ENCODE peak calls at places on chromosomes 12 and 14, in five cellular contexts. R is brain microvascular endothelial cell; Z is ovary; D is fibroblast of lung; U is CD4-positive, alpha-beta memory T cell. V is an unnamed sample.

GRCh38 chr14:24437020-24437735 is 5.4 kb downstream of the SDR39U1 start:
- DNase-seq in R (no peak), Z (peak; percentile 42), D (no peak), U (no peak), V (no peak)

GRCh38 chr14:105141026-105141425 is 27.6 kb downstream of the JAG2 start:
- DNase-seq in R (no peak), Z (no peak), D (no peak), U (no peak), V (no peak)

GRCh38 chr14:99538733-99539132 is 57.5 kb downstream of the CCNK start:
- DNase-seq in R (no peak), Z (no peak), D (no peak), U (no peak), V (no peak)

GRCh38 chr14:22281322-22281977 is 307.6 kb downstream of the DAD1 start:
- DNase-seq in R (no peak), Z (no peak), D (no peak), U (no peak), V (no peak)

GRCh38 chr14:31194095-31194494 is 13.5 kb downstream of the HECTD1 start:
- DNase-seq in R (no peak), Z (no peak), D (peak; percentile 40), U (no peak), V (no peak)

GRCh38 chr14:100533647-100534485 is 53.4 kb downstream of the BEGAIN start:
- DNase-seq in R (no peak), Z (peak; percentile 27), D (peak; percentile 51), U (no peak), V (peak; percentile 19)

GRCh38 chr12:112349440-112349839 is 32.8 kb downstream of the HECTD4 start:
- DNase-seq in R (no peak), Z (no peak), D (no peak), U (no peak), V (no peak)

GRCh38 chr12:106084048-106084671 is 54.6 kb downstream of the NUAK1 start:
- DNase-seq in R (peak; percentile 91), Z (no peak), D (peak; percentile 98), U (no peak), V (no peak)

GRCh38 chr12:123365141-123365917 is 682 bp upstream of the SBNO1 start:
- DNase-seq in R (peak; percentile 96), Z (peak; percentile 98), D (peak; percentile 97), U (peak; percentile 99), V (peak; percentile 97)

GRCh38 chr14:55122441-55122986 is 6.5 kb upstream of the LGALS3 start:
- DNase-seq in R (peak; percentile 29), Z (peak; percentile 56), D (peak; percentile 36), U (no peak), V (no peak)

GRCh38 chr14:59067135-59067894 is 121.2 kb upstream of the DAAM1 start:
- DNase-seq in R (peak; percentile 6), Z (no peak), D (peak; percentile 10), U (no peak), V (no peak)

GRCh38 chr14:87745507-87746118 is 247.4 kb downstream of the GALC start:
- DNase-seq in R (peak; percentile 0), Z (no peak), D (peak; percentile 31), U (no peak), V (no peak)

GRCh38 chr14:100304825-100305445 is 1.3 kb downstream of the SLC25A29 start:
- DNase-seq in R (no peak), Z (peak; percentile 68), D (peak; percentile 49), U (no peak), V (no peak)

GRCh38 chr12:113955109-113955970 is 10.8 kb downstream of the RBM19 start:
- DNase-seq in R (peak; percentile 16), Z (no peak), D (peak; percentile 1), U (no peak), V (no peak)

GRCh38 chr12:55929306-55929791 is 1.6 kb upstream of the DGKA start:
- DNase-seq in R (no peak), Z (no peak), D (no peak), U (peak; percentile 94), V (no peak)

DNA sequence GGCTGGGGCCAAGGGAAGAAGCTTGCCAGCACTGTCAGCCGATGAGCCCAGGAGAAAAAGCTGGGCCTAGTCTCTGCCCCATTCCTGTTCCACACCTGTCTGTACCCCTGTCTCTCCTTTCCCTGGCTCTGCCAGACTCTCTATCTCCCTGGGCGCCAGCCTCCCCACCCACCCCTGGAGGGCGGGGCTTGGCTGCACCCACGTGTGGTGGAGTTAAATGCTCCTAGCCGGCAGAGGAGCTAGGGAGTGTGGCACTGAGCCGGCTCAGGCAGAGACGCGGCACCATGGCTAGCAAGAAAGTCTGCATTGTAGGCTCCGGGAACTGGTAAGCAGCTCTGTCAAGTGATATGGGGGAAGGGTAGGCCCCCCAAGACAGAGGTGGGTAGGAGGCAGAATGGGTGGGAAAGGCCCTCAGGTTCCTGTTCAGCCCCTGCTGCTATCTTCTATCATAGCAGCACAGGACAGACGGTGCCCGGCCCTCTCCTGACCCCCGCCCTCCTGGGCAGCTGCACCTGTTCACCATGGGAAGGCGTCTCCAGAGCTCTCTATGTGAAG is at the start of gene GPD1:
- DNase-seq in R (no peak), Z (peak; percentile 74), D (peak; percentile 53), U (no peak), V (peak; percentile 78)
- H3K27ac ChIP-seq in R (no peak within 1 kb of the TSS), Z (peak within 1 kb of the TSS; percentile 27), D (no peak within 1 kb of the TSS), U (no peak within 1 kb of the TSS), V (peak within 1 kb of the TSS; percentile 90)

DNA sequence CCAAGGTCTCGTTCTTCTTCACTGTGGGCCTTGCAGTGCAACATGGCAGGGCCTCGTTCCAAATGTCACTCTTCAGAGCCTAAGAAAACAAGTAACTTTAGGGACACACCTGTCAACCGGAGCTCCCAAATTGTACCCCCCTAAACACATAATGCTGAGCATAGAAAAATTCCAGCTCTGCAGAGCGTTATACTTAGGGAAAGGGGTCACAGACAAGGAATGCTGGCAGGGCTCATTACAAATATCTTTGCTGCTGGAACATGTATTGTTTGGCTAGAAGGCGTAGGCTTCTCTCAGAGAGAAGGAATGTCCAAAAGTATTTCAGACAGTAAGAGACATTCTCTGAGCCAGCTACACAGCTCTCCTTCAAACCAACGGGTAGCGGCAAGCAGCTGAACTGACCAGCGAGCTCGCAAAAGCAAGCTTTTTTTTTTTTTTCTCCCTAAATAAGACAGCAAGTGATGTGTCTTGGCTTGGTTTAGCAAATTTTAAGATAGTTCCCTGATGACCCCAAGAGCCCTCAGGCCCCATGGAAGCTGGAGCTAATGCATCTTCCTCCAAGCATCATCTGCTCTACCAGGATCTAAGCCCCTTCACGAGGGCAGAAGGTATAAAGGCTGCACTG is 24.5 kb downstream of the SSH1 start:
- DNase-seq in R (peak; percentile 86), Z (no peak), D (peak; percentile 98), U (no peak), V (no peak)
- H3K4me3 ChIP-seq in R (no peak overlapping the region), Z (no peak overlapping the region), D (peak overlapping the region; percentile 37), U (no peak overlapping the region), V (no peak overlapping the region)

GRCh38 chr14:102316746-102317563 is 2.6 kb upstream of the ZNF839 start:
- DNase-seq in R (peak; percentile 88), Z (peak; percentile 93), D (peak; percentile 89), U (peak; percentile 95), V (peak; percentile 97)

GRCh38 chr14:102318781-102319276 is 717 bp upstream of the ZNF839 start:
- DNase-seq in R (no peak), Z (peak; percentile 51), D (no peak), U (no peak), V (no peak)

GRCh38 chr14:102316048-102316745 is 3.3 kb upstream of the ZNF839 start:
- DNase-seq in R (peak; percentile 78), Z (peak; percentile 58), D (peak; percentile 81), U (no peak), V (no peak)

GRCh38 chr14:102317564-102318248 is 1.8 kb upstream of the ZNF839 start:
- DNase-seq in R (no peak), Z (no peak), D (no peak), U (peak; percentile 28), V (peak; percentile 34)

GRCh38 chr14:102314242-102315011 is 5.1 kb upstream of the ZNF839 start:
- DNase-seq in R (peak; percentile 72), Z (peak; percentile 89), D (peak; percentile 75), U (peak; percentile 79), V (peak; percentile 84)
- H3K27ac ChIP-seq in R (peak overlapping the region; percentile 47), Z (no peak overlapping the region), D (no peak overlapping the region), U (peak overlapping the region; percentile 37), V (peak overlapping the region; percentile 26)

GRCh38 chr14:103001226-103001625 is 56.1 kb downstream of the CDC42BPB start:
- DNase-seq in R (no peak), Z (no peak), D (no peak), U (no peak), V (no peak)

GRCh38 chr14:103000291-103000921 is 56.9 kb downstream of the CDC42BPB start:
- DNase-seq in R (no peak), Z (no peak), D (no peak), U (no peak), V (no peak)

GRCh38 chr14:102996941-102997340 is 60.4 kb downstream of the CDC42BPB start:
- DNase-seq in R (no peak), Z (no peak), D (no peak), U (no peak), V (no peak)

GRCh38 chr14:102998393-102998792 is 59.0 kb downstream of the CDC42BPB start:
- DNase-seq in R (peak; percentile 61), Z (no peak), D (peak; percentile 68), U (no peak), V (no peak)

GRCh38 chr14:102999227-102999895 is 58.0 kb downstream of the CDC42BPB start:
- DNase-seq in R (no peak), Z (no peak), D (peak; percentile 85), U (no peak), V (no peak)
- H3K4me3 ChIP-seq in R (no peak overlapping the region), Z (no peak overlapping the region), D (no peak overlapping the region), U (no peak overlapping the region), V (no peak overlapping the region)

DNA sequence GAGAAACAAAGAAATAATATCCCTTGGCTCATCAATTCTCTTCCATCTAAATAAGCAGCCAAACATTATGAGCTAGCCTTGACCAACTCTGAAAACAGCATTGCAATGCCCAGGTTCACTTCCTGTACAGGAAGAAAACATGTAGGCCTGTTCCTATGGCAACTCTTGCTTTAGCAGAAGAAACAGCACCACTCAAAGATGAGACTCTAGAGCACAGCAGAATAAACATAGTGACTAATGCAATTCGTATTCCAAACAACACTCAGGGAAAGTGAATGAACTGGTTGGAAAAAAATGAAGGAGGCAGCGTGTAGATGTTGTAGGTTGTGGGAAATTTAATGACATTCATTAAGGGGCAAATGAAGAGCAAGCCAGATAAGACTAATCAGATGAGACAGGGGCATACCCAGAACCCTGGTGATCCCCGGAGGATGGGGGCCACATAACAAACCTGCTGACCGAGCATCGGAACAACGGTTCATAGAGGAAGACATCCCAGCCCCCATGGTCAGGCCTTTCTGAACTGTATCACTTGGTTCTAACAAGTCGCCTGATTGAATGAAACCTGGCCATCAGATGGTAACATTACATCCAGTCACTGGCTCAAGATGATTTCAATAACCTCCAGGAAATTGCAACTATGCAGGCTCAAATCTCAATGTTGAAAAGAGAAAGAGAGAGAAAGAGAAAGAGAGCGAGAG is 9.0 kb downstream of the ARHGDIB start:
- DNase-seq in R (peak; percentile 97), Z (no peak), D (peak; percentile 97), U (peak; percentile 81), V (no peak)
- H3K27ac ChIP-seq in R (peak overlapping the region; percentile 96), Z (no peak overlapping the region), D (peak overlapping the region; percentile 82), U (peak overlapping the region; percentile 92), V (peak overlapping the region; percentile 71)

DNA sequence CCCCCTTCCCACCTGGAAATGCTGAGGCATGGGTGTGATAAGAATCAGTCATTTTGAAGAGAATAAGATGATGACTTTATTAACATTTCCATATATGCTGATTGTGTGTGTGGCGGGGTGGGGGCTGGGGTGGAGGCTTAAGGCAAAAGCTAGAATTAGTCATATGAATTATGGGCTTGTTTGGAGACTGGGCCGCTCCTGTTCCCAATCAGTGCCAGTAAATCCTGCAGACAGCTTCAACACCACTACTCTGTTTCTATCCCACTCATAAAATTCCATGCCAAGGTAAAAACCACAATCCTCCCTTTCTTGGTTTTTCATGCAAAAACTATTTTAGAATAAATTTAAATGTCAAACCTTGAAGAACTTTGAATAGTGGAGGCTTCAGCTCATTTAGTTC is 29.9 kb upstream of the SLC38A2 start:
- DNase-seq in R (no peak), Z (peak; percentile 50), D (peak; percentile 98), U (no peak), V (no peak)
- H3K4me3 ChIP-seq in R (no peak overlapping the region), Z (no peak overlapping the region), D (no peak overlapping the region), U (no peak overlapping the region), V (no peak overlapping the region)